ENCODE peak calls at places on chromosomes 7 and 10, in five cellular contexts. One of them, this sample, is unnamed.

GRCh38 chr10:43680035-43680434 is 31.4 kb upstream of the ZNF32 start:
- DNase-seq in lower leg skin: no peak
- DNase-seq in upper lobe of left lung: no peak
- DNase-seq in A549: no peak
- DNase-seq in adrenal gland: no peak
- DNase-seq in this sample: no peak

GRCh38 chr7:23055582-23056178 is 41.8 kb upstream of the HYCC1 start:
- DNase-seq in lower leg skin: peak; percentile 46
- DNase-seq in upper lobe of left lung: no peak
- DNase-seq in A549: peak; percentile 38
- DNase-seq in adrenal gland: peak; percentile 68
- DNase-seq in this sample: peak; percentile 38

GRCh38 chr7:22872087-22872807 is 49.6 kb upstream of the TOMM7 start:
- DNase-seq in lower leg skin: no peak
- DNase-seq in upper lobe of left lung: no peak
- DNase-seq in A549: no peak
- DNase-seq in adrenal gland: no peak
- DNase-seq in this sample: no peak

GRCh38 chr10:122126763-122127659 is 138.0 kb downstream of the TACC2 start:
- DNase-seq in lower leg skin: no peak
- DNase-seq in upper lobe of left lung: no peak
- DNase-seq in A549: peak; percentile 72
- DNase-seq in adrenal gland: peak; percentile 80
- DNase-seq in this sample: peak; percentile 52

GRCh38 chr10:118101501-118101900 is 54.8 kb upstream of the RAB11FIP2 start:
- DNase-seq in lower leg skin: no peak
- DNase-seq in upper lobe of left lung: no peak
- DNase-seq in A549: no peak
- DNase-seq in adrenal gland: no peak
- DNase-seq in this sample: no peak

GRCh38 chr7:112167144-112167543 is 39.1 kb downstream of the DOCK4 start:
- DNase-seq in lower leg skin: no peak
- DNase-seq in upper lobe of left lung: no peak
- DNase-seq in A549: no peak
- DNase-seq in adrenal gland: no peak
- DNase-seq in this sample: no peak

GRCh38 chr10:121598261-121599249 is at the start of gene FGFR2:
- DNase-seq in lower leg skin: peak; percentile 51
- DNase-seq in upper lobe of left lung: peak; percentile 96
- DNase-seq in A549: peak; percentile 82
- DNase-seq in adrenal gland: peak; percentile 88
- DNase-seq in this sample: peak; percentile 69

GRCh38 chr10:126586878-126587277 is 83.6 kb downstream of the C10orf90 start:
- DNase-seq in lower leg skin: no peak
- DNase-seq in upper lobe of left lung: no peak
- DNase-seq in A549: no peak
- DNase-seq in adrenal gland: no peak
- DNase-seq in this sample: no peak

GRCh38 chr10:70320751-70321150 is 36.9 kb upstream of the NPFFR1 start:
- DNase-seq in lower leg skin: no peak
- DNase-seq in upper lobe of left lung: no peak
- DNase-seq in A549: no peak
- DNase-seq in adrenal gland: no peak
- DNase-seq in this sample: no peak

GRCh38 chr7:112370436-112370835 is 79.8 kb upstream of the IFRD1 start:
- DNase-seq in lower leg skin: no peak
- DNase-seq in upper lobe of left lung: no peak
- DNase-seq in A549: no peak
- DNase-seq in adrenal gland: peak; percentile 43
- DNase-seq in this sample: no peak

GRCh38 chr7:1533569-1534329 is 3.2 kb downstream of the MAFK start:
- DNase-seq in lower leg skin: no peak
- DNase-seq in upper lobe of left lung: peak; percentile 82
- DNase-seq in A549: peak; percentile 84
- DNase-seq in adrenal gland: peak; percentile 96
- DNase-seq in this sample: peak; percentile 100

GRCh38 chr7:1531263-1531978 is 919 bp downstream of the MAFK start:
- DNase-seq in lower leg skin: no peak
- DNase-seq in upper lobe of left lung: peak; percentile 92
- DNase-seq in A549: no peak
- DNase-seq in adrenal gland: peak; percentile 81
- DNase-seq in this sample: no peak

GRCh38 chr7:1531979-1532455 is 1.5 kb downstream of the MAFK start:
- DNase-seq in lower leg skin: no peak
- DNase-seq in upper lobe of left lung: no peak
- DNase-seq in A549: no peak
- DNase-seq in adrenal gland: no peak
- DNase-seq in this sample: no peak

GRCh38 chr7:1533255-1533568 is 2.7 kb downstream of the MAFK start:
- DNase-seq in lower leg skin: no peak
- DNase-seq in upper lobe of left lung: no peak
- DNase-seq in A549: no peak
- DNase-seq in adrenal gland: no peak
- DNase-seq in this sample: no peak

GRCh38 chr7:1532456-1533254 is 2.2 kb downstream of the MAFK start:
- DNase-seq in lower leg skin: peak; percentile 89
- DNase-seq in upper lobe of left lung: peak; percentile 81
- DNase-seq in A549: peak; percentile 72
- DNase-seq in adrenal gland: peak; percentile 90
- DNase-seq in this sample: peak; percentile 100
- TF ChIP-seq POLR2A in lower leg skin: no peak
- TF ChIP-seq POLR2A in upper lobe of left lung: peak; percentile 84
- TF ChIP-seq POLR2A in A549: peak; percentile 45
- TF ChIP-seq POLR2A in adrenal gland: peak; percentile 86
- TF ChIP-seq POLR2A in this sample: peak; percentile 52

GRCh38 chr10:95873651-95874050 is 34.1 kb upstream of the CC2D2B start:
- DNase-seq in lower leg skin: no peak
- DNase-seq in upper lobe of left lung: no peak
- DNase-seq in A549: no peak
- DNase-seq in adrenal gland: no peak
- DNase-seq in this sample: no peak

GRCh38 chr10:95876756-95877155 is 31.0 kb upstream of the CC2D2B start:
- DNase-seq in lower leg skin: no peak
- DNase-seq in upper lobe of left lung: no peak
- DNase-seq in A549: no peak
- DNase-seq in adrenal gland: no peak
- DNase-seq in this sample: no peak

GRCh38 chr10:95867866-95868265 is 39.9 kb upstream of the CC2D2B start:
- DNase-seq in lower leg skin: no peak
- DNase-seq in upper lobe of left lung: no peak
- DNase-seq in A549: no peak
- DNase-seq in adrenal gland: no peak
- DNase-seq in this sample: no peak

GRCh38 chr10:95873139-95873538 is 34.6 kb upstream of the CC2D2B start:
- DNase-seq in lower leg skin: no peak
- DNase-seq in upper lobe of left lung: no peak
- DNase-seq in A549: no peak
- DNase-seq in adrenal gland: no peak
- DNase-seq in this sample: no peak

DNA sequence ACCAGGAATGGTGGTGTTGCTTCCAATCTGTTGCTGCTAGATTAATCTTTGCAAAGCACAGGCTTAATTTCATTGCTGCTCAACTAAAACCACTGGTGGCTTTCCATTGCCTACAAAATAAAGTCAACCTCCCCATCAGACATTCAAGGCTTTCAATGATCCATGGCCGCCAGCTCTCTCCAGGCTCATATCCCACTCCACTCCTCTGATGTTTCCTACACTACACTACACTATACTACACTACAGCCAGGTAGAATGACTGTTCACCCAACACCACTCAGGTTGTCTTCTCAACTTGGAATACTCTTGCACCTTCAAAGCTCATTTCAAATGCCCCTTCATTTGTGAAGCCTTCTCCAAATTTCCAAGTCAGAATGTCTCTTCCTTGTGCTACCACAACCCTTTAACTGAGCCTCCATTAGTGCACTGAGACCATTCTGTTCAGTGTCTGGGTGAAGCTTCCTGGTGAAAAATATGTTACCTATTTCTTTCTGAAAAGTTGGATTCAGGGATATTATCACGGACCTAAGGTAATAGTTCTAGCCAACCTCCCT is 35.5 kb upstream of the CC2D2B start:
- DNase-seq in lower leg skin: no peak
- DNase-seq in upper lobe of left lung: no peak
- DNase-seq in A549: no peak
- DNase-seq in adrenal gland: no peak
- DNase-seq in this sample: no peak
- TF ChIP-seq POLR2A in lower leg skin: no peak
- TF ChIP-seq POLR2A in upper lobe of left lung: no peak
- TF ChIP-seq POLR2A in A549: no peak
- TF ChIP-seq POLR2A in adrenal gland: no peak
- TF ChIP-seq POLR2A in this sample: no peak

DNA sequence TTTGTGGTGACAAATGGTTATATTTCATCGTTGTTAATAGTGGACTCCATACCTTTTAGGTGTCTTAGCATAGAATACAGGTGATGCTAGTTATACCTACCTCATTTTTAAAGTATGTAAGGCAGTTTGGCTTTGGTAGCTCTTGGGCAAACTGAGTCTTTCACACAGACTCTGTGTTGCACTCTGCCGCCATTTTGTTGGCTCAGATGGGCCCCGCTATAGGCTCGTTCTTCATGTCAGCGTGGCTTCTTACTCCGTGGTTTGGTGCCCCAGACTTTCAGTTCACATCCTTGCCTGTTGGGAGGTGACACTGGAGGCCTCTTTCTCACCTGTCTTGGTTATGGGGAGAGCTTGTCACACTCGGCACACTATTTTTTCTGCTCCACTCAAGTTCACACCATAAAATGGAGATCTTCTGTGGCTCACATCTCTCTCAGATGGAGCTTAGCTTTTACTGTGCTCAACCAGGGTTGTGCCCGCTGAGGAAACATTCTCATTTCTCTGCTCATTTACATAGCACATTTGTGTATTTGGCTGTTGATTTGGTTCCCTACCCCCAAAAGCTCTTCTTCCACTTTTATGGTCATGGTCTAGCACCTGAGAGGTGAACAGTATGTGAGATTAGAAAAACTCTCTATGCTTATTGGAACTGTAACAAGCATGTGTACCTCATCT is 178.5 kb downstream of the ARID5B start:
- DNase-seq in lower leg skin: no peak
- DNase-seq in upper lobe of left lung: no peak
- DNase-seq in A549: no peak
- DNase-seq in adrenal gland: no peak
- DNase-seq in this sample: no peak
- TF ChIP-seq POLR2A in lower leg skin: no peak
- TF ChIP-seq POLR2A in upper lobe of left lung: no peak
- TF ChIP-seq POLR2A in A549: no peak
- TF ChIP-seq POLR2A in adrenal gland: no peak
- TF ChIP-seq POLR2A in this sample: no peak

GRCh38 chr7:44102846-44103565 is 1.1 kb upstream of the AEBP1 start:
- DNase-seq in lower leg skin: no peak
- DNase-seq in upper lobe of left lung: no peak
- DNase-seq in A549: no peak
- DNase-seq in adrenal gland: no peak
- DNase-seq in this sample: no peak

GRCh38 chr7:44105832-44106231 is 1.7 kb downstream of the AEBP1 start:
- DNase-seq in lower leg skin: no peak
- DNase-seq in upper lobe of left lung: no peak
- DNase-seq in A549: no peak
- DNase-seq in adrenal gland: no peak
- DNase-seq in this sample: no peak

GRCh38 chr7:44104880-44105771 is 981 bp downstream of the AEBP1 start:
- DNase-seq in lower leg skin: peak; percentile 60
- DNase-seq in upper lobe of left lung: peak; percentile 74
- DNase-seq in A549: no peak
- DNase-seq in adrenal gland: no peak
- DNase-seq in this sample: peak; percentile 78

GRCh38 chr7:44103566-44103940 is 592 bp upstream of the AEBP1 start:
- DNase-seq in lower leg skin: no peak
- DNase-seq in upper lobe of left lung: no peak
- DNase-seq in A549: no peak
- DNase-seq in adrenal gland: no peak
- DNase-seq in this sample: no peak

DNA sequence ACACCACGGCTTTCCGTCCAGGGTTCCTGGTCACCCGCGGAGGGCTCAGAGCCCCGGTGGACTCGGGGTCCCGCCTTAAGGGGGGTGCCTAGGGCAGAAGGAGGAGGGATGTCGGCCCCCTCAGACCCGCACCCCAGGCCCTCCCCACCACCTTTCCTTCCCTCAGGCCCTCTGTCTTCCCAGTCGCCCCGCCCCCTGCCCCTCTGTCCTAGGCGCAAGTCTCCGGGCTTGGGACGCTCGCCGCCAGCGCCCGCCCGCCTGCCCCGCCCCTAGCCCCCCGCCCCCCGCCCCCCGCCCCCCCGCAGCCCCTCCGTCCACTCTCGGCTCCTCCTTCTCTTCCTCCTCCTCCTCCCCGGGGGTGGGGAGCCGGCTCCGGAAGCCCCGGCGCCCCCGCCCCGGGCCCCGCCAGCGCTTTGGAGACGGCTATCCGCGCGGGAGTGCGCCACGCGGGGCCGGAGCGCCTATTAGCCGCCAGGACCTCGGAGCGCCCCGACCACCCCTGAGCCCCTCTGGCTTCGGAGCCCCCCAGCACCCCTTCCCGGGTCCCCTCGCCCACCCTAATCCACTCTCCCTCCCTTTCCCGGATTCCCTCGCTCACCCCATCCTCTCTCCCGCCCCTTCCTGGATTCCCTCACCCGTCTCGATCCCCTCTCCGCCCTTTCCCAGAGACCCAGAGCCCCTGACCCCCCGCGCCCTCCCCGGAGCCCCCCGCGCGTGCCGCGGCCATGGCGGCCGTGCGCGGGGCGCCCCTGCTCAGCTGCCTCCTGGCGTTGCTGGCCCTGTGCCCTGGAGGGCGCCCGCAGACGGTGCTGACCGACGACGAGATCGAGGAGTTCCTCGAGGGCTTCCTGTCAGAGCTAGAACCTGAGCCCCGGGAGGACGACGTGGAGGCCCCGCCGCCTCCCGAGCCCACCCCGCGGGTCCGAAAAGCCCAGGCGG is at the start of gene AEBP1:
- DNase-seq in lower leg skin: no peak
- DNase-seq in upper lobe of left lung: peak; percentile 88
- DNase-seq in A549: no peak
- DNase-seq in adrenal gland: no peak
- DNase-seq in this sample: no peak
- TF ChIP-seq POLR2A in lower leg skin: no peak
- TF ChIP-seq POLR2A in upper lobe of left lung: no peak
- TF ChIP-seq POLR2A in A549: no peak
- TF ChIP-seq POLR2A in adrenal gland: no peak
- TF ChIP-seq POLR2A in this sample: no peak

DNA sequence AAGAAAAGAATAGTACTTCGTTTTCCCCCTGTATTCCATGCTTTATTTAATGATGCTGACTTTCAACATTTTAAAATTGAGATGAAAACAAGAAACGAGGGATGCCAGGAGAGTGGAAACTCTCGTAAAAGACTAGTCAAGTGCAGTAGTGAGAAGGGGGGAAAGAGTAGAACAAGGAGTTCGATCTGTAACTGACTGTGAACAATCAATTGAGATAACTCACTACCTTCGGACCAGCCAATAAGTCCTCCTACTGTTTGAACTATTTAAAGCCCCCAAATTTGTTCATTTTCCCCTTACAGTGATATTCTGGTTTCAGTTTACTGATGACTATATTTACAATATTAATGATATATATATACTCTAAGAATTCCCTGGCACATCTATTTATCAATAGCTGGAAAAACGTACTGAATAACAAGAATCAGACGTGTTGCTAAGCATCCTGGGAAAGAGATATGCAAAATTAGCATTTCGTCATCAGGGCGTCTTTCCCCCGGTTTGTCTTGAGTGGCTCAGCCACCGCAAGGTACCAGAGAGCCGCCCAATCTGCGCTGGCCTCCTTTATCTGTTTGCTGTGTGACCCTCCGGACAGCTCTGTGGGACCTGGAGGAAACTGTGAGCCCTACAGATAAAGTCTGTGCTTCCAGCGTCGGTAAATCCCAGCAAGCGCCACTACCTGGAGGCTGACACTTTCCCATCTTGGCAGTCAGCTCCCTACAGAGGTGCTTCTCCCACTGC is 41.1 kb downstream of the PDIA4 start:
- DNase-seq in lower leg skin: peak; percentile 84
- DNase-seq in upper lobe of left lung: no peak
- DNase-seq in A549: peak; percentile 89
- DNase-seq in adrenal gland: peak; percentile 92
- DNase-seq in this sample: peak; percentile 74
- TF ChIP-seq POLR2A in lower leg skin: no peak
- TF ChIP-seq POLR2A in upper lobe of left lung: no peak
- TF ChIP-seq POLR2A in A549: peak; percentile 46
- TF ChIP-seq POLR2A in adrenal gland: peak; percentile 31
- TF ChIP-seq POLR2A in this sample: peak; percentile 46

This sample was measured in H54.